ENCODE peak calls at places on chromosomes 13 and 19, in four cellular contexts. G, I, Q and V are unnamed samples.

GRCh38 chr19:17996826-17997316 is 11.1 kb upstream of the ARRDC2 start:
- DNase-seq in G (peak), I (peak), Q (peak), V (no peak)

GRCh38 chr13:95704510-95704909 is 27.6 kb downstream of the DNAJC3 start:
- DNase-seq in G (peak), I (no peak), Q (peak), V (no peak)

GRCh38 chr13:76463314-76463713 is 422.9 kb downstream of the KCTD12 start:
- DNase-seq in Q (peak), G (no peak), I (no peak), V (no peak)

GRCh38 chr13:47705185-47705584 is 295.9 kb downstream of the SUCLA2 start:
- DNase-seq in G (no peak), I (no peak), Q (no peak), V (no peak)

GRCh38 chr19:29367701-29368306 is 154.9 kb upstream of the UQCRFS1 start:
- DNase-seq in Q (no peak), I (no peak), G (no peak), V (no peak)

GRCh38 chr13:21849323-21849722 is 178.4 kb downstream of the FGF9 start:
- DNase-seq in I (no peak), G (peak), Q (no peak), V (no peak)

GRCh38 chr13:33676045-33676699 is 141.8 kb upstream of the RFC3 start:
- DNase-seq in G (peak), I (no peak), Q (peak), V (no peak)

GRCh38 chr19:44640518-44640917 is 3.2 kb upstream of the PVR start:
- DNase-seq in I (no peak), G (no peak), Q (peak), V (peak)

GRCh38 chr19:1911995-1912394 is 6.8 kb downstream of the ADAT3 start:
- DNase-seq in G (no peak), I (no peak), Q (no peak), V (no peak)

GRCh38 chr19:5318306-5318705 is 22.3 kb downstream of the PTPRS start:
- DNase-seq in G (no peak), I (no peak), Q (no peak), V (no peak)

GRCh38 chr13:113815151-113816058 is 48.5 kb downstream of the GAS6 start:
- DNase-seq in G (no peak), I (no peak), Q (no peak), V (no peak)

GRCh38 chr13:37486171-37486661 is 112.4 kb downstream of the POSTN start:
- DNase-seq in G (no peak), I (no peak), Q (no peak), V (no peak)

GRCh38 chr19:7535993-7536685 is 622 bp downstream of the PNPLA6 start:
- DNase-seq in G (no peak), I (no peak), Q (no peak), V (no peak)
- TF ChIP-seq CTCF in G (no peak), I (no peak), Q (no peak), V (no peak)

GRCh38 chr19:15840833-15841232 is 25.4 kb upstream of the OR10H1 start:
- DNase-seq in I (no peak), G (no peak), Q (no peak), V (no peak)
- TF ChIP-seq CTCF in I (no peak), G (no peak), Q (no peak), V (no peak)

GRCh38 chr13:64154514-64154913 is 2738.9 kb upstream of the PCDH20 start:
- DNase-seq in G (no peak), Q (peak), I (no peak), V (no peak)
- TF ChIP-seq CTCF in G (no peak), Q (peak), I (no peak), V (no peak)

GRCh38 chr13:29767006-29767405 is 83.4 kb downstream of the UBL3 start:
- DNase-seq in Q (no peak), I (no peak), G (no peak), V (no peak)

GRCh38 chr13:29774830-29775229 is 75.6 kb downstream of the UBL3 start:
- DNase-seq in Q (no peak), I (no peak), G (no peak), V (no peak)

GRCh38 chr13:29771247-29771646 is 79.2 kb downstream of the UBL3 start:
- DNase-seq in G (no peak), I (no peak), Q (peak), V (no peak)
- TF ChIP-seq CTCF in G (peak), I (peak), Q (peak), V (peak)

DNA sequence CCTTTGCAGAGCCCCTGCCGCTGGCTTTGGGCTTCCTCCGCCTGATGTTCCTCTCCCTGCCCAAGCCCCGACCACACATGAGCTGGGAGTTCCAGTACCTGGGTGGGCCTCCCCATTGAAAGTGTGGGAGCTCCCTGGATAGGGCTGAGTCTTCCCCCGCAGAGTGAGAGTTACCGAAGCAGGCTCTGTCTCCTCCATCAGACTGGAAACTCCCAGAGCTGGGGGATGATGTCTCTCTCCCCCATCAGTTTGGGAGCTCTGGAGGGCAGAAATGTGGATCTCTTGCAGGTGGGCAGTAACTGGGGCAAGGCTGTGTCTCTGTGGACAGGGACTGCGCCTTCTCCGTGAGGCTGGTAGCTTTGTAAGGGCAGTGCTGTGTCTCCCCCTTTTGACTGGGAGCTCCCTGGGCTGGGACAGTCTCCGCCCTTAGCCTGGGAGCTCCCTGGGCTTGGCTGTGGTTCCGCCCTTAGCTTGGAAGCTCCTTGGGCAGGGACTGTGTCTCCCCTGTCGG is 767 bp downstream of the DCAF15 start:
- DNase-seq in G (no peak), Q (peak), I (no peak), V (peak)
- TF ChIP-seq CTCF in G (no peak), Q (no peak), I (no peak), V (peak)